ENCODE peak calls at places on chromosomes 4 and X, in six cellular contexts. One of them, this sample, is unnamed.

GRCh38 chr4:26237916-26238315 is 82.9 kb upstream of the RBPJ start:
- DNase-seq in left ventricle myocardium inferior: no peak
- DNase-seq in lower leg skin: no peak
- DNase-seq in CD14-positive monocyte: no peak
- DNase-seq in T1000: no peak
- DNase-seq in activated CD4-positive, alpha-beta memory T cell treated with anti-CD3 and anti-CD28 coated beads, Interleukin-2, amount 10 ng/mL, durations not matched to agents 7 days and 5 days: no peak
- DNase-seq in this sample: no peak

GRCh38 chr4:155891058-155891457 is 12.4 kb upstream of the TDO2 start:
- DNase-seq in left ventricle myocardium inferior: no peak
- DNase-seq in lower leg skin: no peak
- DNase-seq in CD14-positive monocyte: no peak
- DNase-seq in T1000: no peak
- DNase-seq in activated CD4-positive, alpha-beta memory T cell treated with anti-CD3 and anti-CD28 coated beads, Interleukin-2, amount 10 ng/mL, durations not matched to agents 7 days and 5 days: no peak
- DNase-seq in this sample: no peak

GRCh38 chr4:90328558-90328957 is 201.4 kb downstream of the CCSER1 start:
- DNase-seq in left ventricle myocardium inferior: peak
- DNase-seq in lower leg skin: no peak
- DNase-seq in CD14-positive monocyte: no peak
- DNase-seq in T1000: no peak
- DNase-seq in activated CD4-positive, alpha-beta memory T cell treated with anti-CD3 and anti-CD28 coated beads, Interleukin-2, amount 10 ng/mL, durations not matched to agents 7 days and 5 days: no peak
- DNase-seq in this sample: no peak

GRCh38 chr4:88674989-88675388 is 22.6 kb downstream of the NAP1L5 start:
- DNase-seq in left ventricle myocardium inferior: no peak
- DNase-seq in lower leg skin: no peak
- DNase-seq in CD14-positive monocyte: no peak
- DNase-seq in T1000: no peak
- DNase-seq in activated CD4-positive, alpha-beta memory T cell treated with anti-CD3 and anti-CD28 coated beads, Interleukin-2, amount 10 ng/mL, durations not matched to agents 7 days and 5 days: no peak
- DNase-seq in this sample: no peak

GRCh38 chr4:14022428-14022827 is 394.9 kb upstream of the BOD1L1 start:
- DNase-seq in left ventricle myocardium inferior: no peak
- DNase-seq in lower leg skin: no peak
- DNase-seq in CD14-positive monocyte: no peak
- DNase-seq in T1000: no peak
- DNase-seq in activated CD4-positive, alpha-beta memory T cell treated with anti-CD3 and anti-CD28 coated beads, Interleukin-2, amount 10 ng/mL, durations not matched to agents 7 days and 5 days: no peak
- DNase-seq in this sample: no peak

GRCh38 chrX:153637121-153638040 is 9.6 kb upstream of the DUSP9 start:
- DNase-seq in left ventricle myocardium inferior: no peak
- DNase-seq in lower leg skin: no peak
- DNase-seq in CD14-positive monocyte: no peak
- DNase-seq in T1000: no peak
- DNase-seq in activated CD4-positive, alpha-beta memory T cell treated with anti-CD3 and anti-CD28 coated beads, Interleukin-2, amount 10 ng/mL, durations not matched to agents 7 days and 5 days: no peak
- DNase-seq in this sample: no peak

GRCh38 chr4:110532901-110533589 is 57.1 kb downstream of the ENPEP start:
- DNase-seq in left ventricle myocardium inferior: no peak
- DNase-seq in lower leg skin: no peak
- DNase-seq in CD14-positive monocyte: no peak
- DNase-seq in T1000: no peak
- DNase-seq in activated CD4-positive, alpha-beta memory T cell treated with anti-CD3 and anti-CD28 coated beads, Interleukin-2, amount 10 ng/mL, durations not matched to agents 7 days and 5 days: no peak
- DNase-seq in this sample: no peak

GRCh38 chr4:48470570-48470969 is 12.6 kb upstream of the SLC10A4 start:
- DNase-seq in left ventricle myocardium inferior: no peak
- DNase-seq in lower leg skin: no peak
- DNase-seq in CD14-positive monocyte: no peak
- DNase-seq in T1000: no peak
- DNase-seq in activated CD4-positive, alpha-beta memory T cell treated with anti-CD3 and anti-CD28 coated beads, Interleukin-2, amount 10 ng/mL, durations not matched to agents 7 days and 5 days: no peak
- DNase-seq in this sample: no peak

GRCh38 chr4:3037957-3038451 is 36.3 kb downstream of the HTT-AS start:
- DNase-seq in left ventricle myocardium inferior: peak
- DNase-seq in lower leg skin: no peak
- DNase-seq in CD14-positive monocyte: no peak
- DNase-seq in T1000: no peak
- DNase-seq in activated CD4-positive, alpha-beta memory T cell treated with anti-CD3 and anti-CD28 coated beads, Interleukin-2, amount 10 ng/mL, durations not matched to agents 7 days and 5 days: no peak
- DNase-seq in this sample: no peak

GRCh38 chr4:2837110-2837903 is 6.3 kb upstream of the ADD1 start:
- DNase-seq in left ventricle myocardium inferior: no peak
- DNase-seq in lower leg skin: no peak
- DNase-seq in CD14-positive monocyte: no peak
- DNase-seq in T1000: no peak
- DNase-seq in activated CD4-positive, alpha-beta memory T cell treated with anti-CD3 and anti-CD28 coated beads, Interleukin-2, amount 10 ng/mL, durations not matched to agents 7 days and 5 days: peak
- DNase-seq in this sample: no peak

GRCh38 chr4:19728773-19729172 is 522.9 kb upstream of the SLIT2 start:
- DNase-seq in left ventricle myocardium inferior: no peak
- DNase-seq in lower leg skin: no peak
- DNase-seq in CD14-positive monocyte: no peak
- DNase-seq in T1000: no peak
- DNase-seq in activated CD4-positive, alpha-beta memory T cell treated with anti-CD3 and anti-CD28 coated beads, Interleukin-2, amount 10 ng/mL, durations not matched to agents 7 days and 5 days: no peak
- DNase-seq in this sample: no peak

GRCh38 chr4:91113130-91113706 is 986.0 kb downstream of the CCSER1 start:
- DNase-seq in left ventricle myocardium inferior: no peak
- DNase-seq in lower leg skin: no peak
- DNase-seq in CD14-positive monocyte: no peak
- DNase-seq in T1000: no peak
- DNase-seq in activated CD4-positive, alpha-beta memory T cell treated with anti-CD3 and anti-CD28 coated beads, Interleukin-2, amount 10 ng/mL, durations not matched to agents 7 days and 5 days: no peak
- DNase-seq in this sample: no peak

GRCh38 chr4:115562506-115562905 is 449.1 kb upstream of the NDST4 start:
- DNase-seq in left ventricle myocardium inferior: no peak
- DNase-seq in lower leg skin: no peak
- DNase-seq in CD14-positive monocyte: no peak
- DNase-seq in T1000: no peak
- DNase-seq in activated CD4-positive, alpha-beta memory T cell treated with anti-CD3 and anti-CD28 coated beads, Interleukin-2, amount 10 ng/mL, durations not matched to agents 7 days and 5 days: no peak
- DNase-seq in this sample: no peak

GRCh38 chr4:185142563-185142910 is 529 bp upstream of the SLC25A4 start:
- DNase-seq in left ventricle myocardium inferior: no peak
- DNase-seq in lower leg skin: no peak
- DNase-seq in CD14-positive monocyte: no peak
- DNase-seq in T1000: no peak
- DNase-seq in activated CD4-positive, alpha-beta memory T cell treated with anti-CD3 and anti-CD28 coated beads, Interleukin-2, amount 10 ng/mL, durations not matched to agents 7 days and 5 days: no peak
- DNase-seq in this sample: no peak

GRCh38 chrX:40877869-40878268 is 142.5 kb upstream of the MED14 start:
- DNase-seq in left ventricle myocardium inferior: no peak
- DNase-seq in lower leg skin: no peak
- DNase-seq in CD14-positive monocyte: no peak
- DNase-seq in T1000: no peak
- DNase-seq in activated CD4-positive, alpha-beta memory T cell treated with anti-CD3 and anti-CD28 coated beads, Interleukin-2, amount 10 ng/mL, durations not matched to agents 7 days and 5 days: no peak
- DNase-seq in this sample: no peak

GRCh38 chr4:3283916-3284315 is 8.9 kb upstream of the RGS12 start:
- DNase-seq in left ventricle myocardium inferior: no peak
- DNase-seq in lower leg skin: no peak
- DNase-seq in CD14-positive monocyte: no peak
- DNase-seq in T1000: no peak
- DNase-seq in activated CD4-positive, alpha-beta memory T cell treated with anti-CD3 and anti-CD28 coated beads, Interleukin-2, amount 10 ng/mL, durations not matched to agents 7 days and 5 days: no peak
- DNase-seq in this sample: no peak

GRCh38 chr4:2073808-2074481 is 14.8 kb downstream of the NAT8L start:
- DNase-seq in left ventricle myocardium inferior: no peak
- DNase-seq in lower leg skin: no peak
- DNase-seq in CD14-positive monocyte: no peak
- DNase-seq in T1000: no peak
- DNase-seq in activated CD4-positive, alpha-beta memory T cell treated with anti-CD3 and anti-CD28 coated beads, Interleukin-2, amount 10 ng/mL, durations not matched to agents 7 days and 5 days: no peak
- DNase-seq in this sample: no peak

GRCh38 chr4:15805583-15806517 is 27.7 kb downstream of the CD38 start:
- DNase-seq in left ventricle myocardium inferior: no peak
- DNase-seq in lower leg skin: peak
- DNase-seq in CD14-positive monocyte: no peak
- DNase-seq in T1000: peak
- DNase-seq in activated CD4-positive, alpha-beta memory T cell treated with anti-CD3 and anti-CD28 coated beads, Interleukin-2, amount 10 ng/mL, durations not matched to agents 7 days and 5 days: peak
- DNase-seq in this sample: no peak

GRCh38 chr4:143183513-143184216 is 1.1 kb upstream of the USP38 start:
- DNase-seq in left ventricle myocardium inferior: no peak
- DNase-seq in lower leg skin: no peak
- DNase-seq in CD14-positive monocyte: no peak
- DNase-seq in T1000: no peak
- DNase-seq in activated CD4-positive, alpha-beta memory T cell treated with anti-CD3 and anti-CD28 coated beads, Interleukin-2, amount 10 ng/mL, durations not matched to agents 7 days and 5 days: no peak
- DNase-seq in this sample: no peak

GRCh38 chrX:138917781-138918180 is 206.3 kb upstream of the FGF13 start:
- DNase-seq in left ventricle myocardium inferior: no peak
- DNase-seq in lower leg skin: no peak
- DNase-seq in CD14-positive monocyte: no peak
- DNase-seq in T1000: no peak
- DNase-seq in activated CD4-positive, alpha-beta memory T cell treated with anti-CD3 and anti-CD28 coated beads, Interleukin-2, amount 10 ng/mL, durations not matched to agents 7 days and 5 days: no peak
- DNase-seq in this sample: no peak

GRCh38 chrX:40733691-40734090 is 1.7 kb downstream of the MED14 start:
- DNase-seq in left ventricle myocardium inferior: no peak
- DNase-seq in lower leg skin: no peak
- DNase-seq in CD14-positive monocyte: no peak
- DNase-seq in T1000: no peak
- DNase-seq in activated CD4-positive, alpha-beta memory T cell treated with anti-CD3 and anti-CD28 coated beads, Interleukin-2, amount 10 ng/mL, durations not matched to agents 7 days and 5 days: no peak
- DNase-seq in this sample: no peak

GRCh38 chr4:56215901-56216300 is 171.4 kb downstream of the AASDH start:
- DNase-seq in left ventricle myocardium inferior: no peak
- DNase-seq in lower leg skin: no peak
- DNase-seq in CD14-positive monocyte: no peak
- DNase-seq in T1000: no peak
- DNase-seq in activated CD4-positive, alpha-beta memory T cell treated with anti-CD3 and anti-CD28 coated beads, Interleukin-2, amount 10 ng/mL, durations not matched to agents 7 days and 5 days: no peak
- DNase-seq in this sample: no peak

GRCh38 chrX:153871451-153871850 is 14.5 kb downstream of the L1CAM start:
- DNase-seq in left ventricle myocardium inferior: no peak
- DNase-seq in lower leg skin: no peak
- DNase-seq in CD14-positive monocyte: no peak
- DNase-seq in T1000: no peak
- DNase-seq in activated CD4-positive, alpha-beta memory T cell treated with anti-CD3 and anti-CD28 coated beads, Interleukin-2, amount 10 ng/mL, durations not matched to agents 7 days and 5 days: no peak
- DNase-seq in this sample: no peak

GRCh38 chrX:7263961-7264360 is 116.0 kb upstream of the PUDP start:
- DNase-seq in left ventricle myocardium inferior: no peak
- DNase-seq in lower leg skin: peak
- DNase-seq in CD14-positive monocyte: no peak
- DNase-seq in T1000: peak
- DNase-seq in activated CD4-positive, alpha-beta memory T cell treated with anti-CD3 and anti-CD28 coated beads, Interleukin-2, amount 10 ng/mL, durations not matched to agents 7 days and 5 days: no peak
- DNase-seq in this sample: no peak

GRCh38 chr4:139728146-139728545 is 62.5 kb downstream of the MGST2 start:
- DNase-seq in left ventricle myocardium inferior: no peak
- DNase-seq in lower leg skin: no peak
- DNase-seq in CD14-positive monocyte: no peak
- DNase-seq in T1000: no peak
- DNase-seq in activated CD4-positive, alpha-beta memory T cell treated with anti-CD3 and anti-CD28 coated beads, Interleukin-2, amount 10 ng/mL, durations not matched to agents 7 days and 5 days: no peak
- DNase-seq in this sample: no peak

GRCh38 chr4:11814758-11815157 is 386.1 kb upstream of the HS3ST1 start:
- DNase-seq in left ventricle myocardium inferior: no peak
- DNase-seq in lower leg skin: no peak
- DNase-seq in CD14-positive monocyte: no peak
- DNase-seq in T1000: no peak
- DNase-seq in activated CD4-positive, alpha-beta memory T cell treated with anti-CD3 and anti-CD28 coated beads, Interleukin-2, amount 10 ng/mL, durations not matched to agents 7 days and 5 days: no peak
- DNase-seq in this sample: no peak

GRCh38 chrX:30085571-30085970 is 129.8 kb upstream of the MAGEB2 start:
- DNase-seq in left ventricle myocardium inferior: no peak
- DNase-seq in lower leg skin: no peak
- DNase-seq in CD14-positive monocyte: no peak
- DNase-seq in T1000: no peak
- DNase-seq in activated CD4-positive, alpha-beta memory T cell treated with anti-CD3 and anti-CD28 coated beads, Interleukin-2, amount 10 ng/mL, durations not matched to agents 7 days and 5 days: no peak
- DNase-seq in this sample: no peak

GRCh38 chr4:123418486-123418931 is 21.9 kb downstream of the SPRY1 start:
- DNase-seq in left ventricle myocardium inferior: no peak
- DNase-seq in lower leg skin: no peak
- DNase-seq in CD14-positive monocyte: no peak
- DNase-seq in T1000: no peak
- DNase-seq in activated CD4-positive, alpha-beta memory T cell treated with anti-CD3 and anti-CD28 coated beads, Interleukin-2, amount 10 ng/mL, durations not matched to agents 7 days and 5 days: peak
- DNase-seq in this sample: no peak

GRCh38 chr4:929096-929765 is 2.9 kb downstream of the GAK start:
- DNase-seq in left ventricle myocardium inferior: no peak
- DNase-seq in lower leg skin: no peak
- DNase-seq in CD14-positive monocyte: no peak
- DNase-seq in T1000: no peak
- DNase-seq in activated CD4-positive, alpha-beta memory T cell treated with anti-CD3 and anti-CD28 coated beads, Interleukin-2, amount 10 ng/mL, durations not matched to agents 7 days and 5 days: no peak
- DNase-seq in this sample: no peak

GRCh38 chr4:14254806-14255445 is 627.4 kb upstream of the BOD1L1 start:
- DNase-seq in left ventricle myocardium inferior: no peak
- DNase-seq in lower leg skin: no peak
- DNase-seq in CD14-positive monocyte: no peak
- DNase-seq in T1000: no peak
- DNase-seq in activated CD4-positive, alpha-beta memory T cell treated with anti-CD3 and anti-CD28 coated beads, Interleukin-2, amount 10 ng/mL, durations not matched to agents 7 days and 5 days: no peak
- DNase-seq in this sample: no peak

GRCh38 chr4:5191831-5192230 is 140.6 kb downstream of the STK32B start:
- DNase-seq in left ventricle myocardium inferior: no peak
- DNase-seq in lower leg skin: no peak
- DNase-seq in CD14-positive monocyte: no peak
- DNase-seq in T1000: no peak
- DNase-seq in activated CD4-positive, alpha-beta memory T cell treated with anti-CD3 and anti-CD28 coated beads, Interleukin-2, amount 10 ng/mL, durations not matched to agents 7 days and 5 days: no peak
- DNase-seq in this sample: no peak

GRCh38 chr4:4859799-4860380 is 425 bp downstream of the MSX1 start:
- DNase-seq in left ventricle myocardium inferior: no peak
- DNase-seq in lower leg skin: no peak
- DNase-seq in CD14-positive monocyte: no peak
- DNase-seq in T1000: peak
- DNase-seq in activated CD4-positive, alpha-beta memory T cell treated with anti-CD3 and anti-CD28 coated beads, Interleukin-2, amount 10 ng/mL, durations not matched to agents 7 days and 5 days: no peak
- DNase-seq in this sample: no peak

GRCh38 chr4:73603307-73603710 is 16.9 kb downstream of the RASSF6 start:
- DNase-seq in left ventricle myocardium inferior: no peak
- DNase-seq in lower leg skin: no peak
- DNase-seq in CD14-positive monocyte: no peak
- DNase-seq in T1000: no peak
- DNase-seq in activated CD4-positive, alpha-beta memory T cell treated with anti-CD3 and anti-CD28 coated beads, Interleukin-2, amount 10 ng/mL, durations not matched to agents 7 days and 5 days: no peak
- DNase-seq in this sample: no peak

GRCh38 chrX:952816-953215 is 259.6 kb downstream of the CRLF2 start:
- DNase-seq in left ventricle myocardium inferior: no peak
- DNase-seq in lower leg skin: no peak
- DNase-seq in CD14-positive monocyte: no peak
- DNase-seq in T1000: no peak
- DNase-seq in activated CD4-positive, alpha-beta memory T cell treated with anti-CD3 and anti-CD28 coated beads, Interleukin-2, amount 10 ng/mL, durations not matched to agents 7 days and 5 days: no peak
- DNase-seq in this sample: no peak

GRCh38 chrX:13366698-13367097 is 46.8 kb upstream of the ATXN3L start:
- DNase-seq in left ventricle myocardium inferior: no peak
- DNase-seq in lower leg skin: no peak
- DNase-seq in CD14-positive monocyte: no peak
- DNase-seq in T1000: no peak
- DNase-seq in activated CD4-positive, alpha-beta memory T cell treated with anti-CD3 and anti-CD28 coated beads, Interleukin-2, amount 10 ng/mL, durations not matched to agents 7 days and 5 days: no peak
- DNase-seq in this sample: no peak

GRCh38 chrX:152635941-152636340 is 1.8 kb upstream of the GABRQ start:
- DNase-seq in left ventricle myocardium inferior: no peak
- DNase-seq in lower leg skin: peak
- DNase-seq in CD14-positive monocyte: no peak
- DNase-seq in T1000: no peak
- DNase-seq in activated CD4-positive, alpha-beta memory T cell treated with anti-CD3 and anti-CD28 coated beads, Interleukin-2, amount 10 ng/mL, durations not matched to agents 7 days and 5 days: no peak
- DNase-seq in this sample: no peak

GRCh38 chrX:21725498-21725897 is 32.4 kb downstream of the SMPX start:
- DNase-seq in left ventricle myocardium inferior: no peak
- DNase-seq in lower leg skin: no peak
- DNase-seq in CD14-positive monocyte: no peak
- DNase-seq in T1000: no peak
- DNase-seq in activated CD4-positive, alpha-beta memory T cell treated with anti-CD3 and anti-CD28 coated beads, Interleukin-2, amount 10 ng/mL, durations not matched to agents 7 days and 5 days: no peak
- DNase-seq in this sample: no peak

GRCh38 chrX:153651540-153652079 is 4.6 kb downstream of the DUSP9 start:
- DNase-seq in left ventricle myocardium inferior: no peak
- DNase-seq in lower leg skin: no peak
- DNase-seq in CD14-positive monocyte: no peak
- DNase-seq in T1000: no peak
- DNase-seq in activated CD4-positive, alpha-beta memory T cell treated with anti-CD3 and anti-CD28 coated beads, Interleukin-2, amount 10 ng/mL, durations not matched to agents 7 days and 5 days: no peak
- DNase-seq in this sample: no peak

GRCh38 chrX:68801737-68802290 is 27.0 kb upstream of the EFNB1 start:
- DNase-seq in left ventricle myocardium inferior: no peak
- DNase-seq in lower leg skin: no peak
- DNase-seq in CD14-positive monocyte: no peak
- DNase-seq in T1000: no peak
- DNase-seq in activated CD4-positive, alpha-beta memory T cell treated with anti-CD3 and anti-CD28 coated beads, Interleukin-2, amount 10 ng/mL, durations not matched to agents 7 days and 5 days: no peak
- DNase-seq in this sample: no peak

This sample was measured in thoracic aorta.